ENCODE peak calls at places on chromosomes 11 and 22, in eight cellular contexts. B is mucosa of gallbladder, N is GM12865, D is body of pancreas, A is mesothelial cell of epicardium, T is GM04503, H is osteocyte, G is T-helper 2 cell. W is an unnamed sample.

GRCh38 chr11:72985645-72986044 is 156.5 kb downstream of the FCHSD2 start:
- DNase-seq in B (no peak), N (no peak), D (peak; percentile 55), A (no peak), T (no peak), H (no peak), G (no peak), W (no peak)

GRCh38 chr22:38699784-38700183 is 959 bp downstream of the JOSD1 start:
- DNase-seq in B (no peak), N (no peak), D (no peak), A (no peak), T (no peak), H (no peak), G (no peak), W (no peak)

GRCh38 chr11:86138958-86139357 is 70.1 kb upstream of the PICALM start:
- DNase-seq in B (no peak), N (peak; percentile 85), D (peak; percentile 35), A (no peak), T (no peak), H (no peak), G (no peak), W (peak; percentile 42)

GRCh38 chr11:3136542-3137455 is 28.3 kb downstream of the OSBPL5 start:
- DNase-seq in B (no peak), N (no peak), D (no peak), A (no peak), T (no peak), H (no peak), G (no peak), W (no peak)

GRCh38 chr22:36457688-36458450 is 23.6 kb downstream of the TXN2 start:
- DNase-seq in B (peak; percentile 36), N (no peak), D (peak; percentile 58), A (no peak), T (peak; percentile 33), H (no peak), G (no peak), W (no peak)

GRCh38 chr22:45235101-45235777 is 5.5 kb downstream of the KIAA0930 start:
- DNase-seq in B (no peak), N (peak; percentile 95), D (peak; percentile 51), A (no peak), T (no peak), H (no peak), G (no peak), W (peak; percentile 72)

GRCh38 chr11:11117730-11118129 is 235.3 kb downstream of the CSNK2A3 start:
- DNase-seq in B (no peak), N (no peak), D (no peak), A (no peak), T (no peak), H (no peak), G (no peak), W (no peak)

GRCh38 chr11:122207505-122207904 is 91.5 kb upstream of the BLID start:
- DNase-seq in B (peak; percentile 42), N (no peak), D (no peak), A (no peak), T (no peak), H (no peak), G (no peak), W (no peak)

GRCh38 chr11:84763931-84764330 is 863.2 kb downstream of the DLG2 start:
- DNase-seq in B (no peak), N (no peak), D (no peak), A (no peak), T (no peak), H (no peak), G (no peak), W (no peak)

GRCh38 chr11:46391578-46392420 is at the start of gene CHRM4:
- DNase-seq in B (no peak), N (no peak), D (peak; percentile 37), A (peak; percentile 61), T (no peak), H (no peak), G (no peak), W (no peak)

GRCh38 chr11:69533296-69534165 is 52.1 kb downstream of the LINC01488 start:
- DNase-seq in B (no peak), N (no peak), D (no peak), A (no peak), T (no peak), H (no peak), G (no peak), W (no peak)

GRCh38 chr11:111540114-111540920 is at the start of gene LAYN:
- DNase-seq in B (peak; percentile 49), N (no peak), D (peak; percentile 25), A (peak; percentile 55), T (no peak), H (peak; percentile 85), G (no peak), W (no peak)

GRCh38 chr11:34345991-34346480 is 11.8 kb downstream of the ABTB2 start:
- DNase-seq in B (no peak), N (no peak), D (no peak), A (no peak), T (no peak), H (no peak), G (no peak), W (no peak)

GRCh38 chr11:70074701-70075100 is 3.4 kb upstream of the ANO1 start:
- DNase-seq in B (no peak), N (no peak), D (no peak), A (no peak), T (no peak), H (no peak), G (no peak), W (no peak)

GRCh38 chr11:114317738-114318137 is 21.5 kb downstream of the NNMT start:
- DNase-seq in B (peak; percentile 44), N (no peak), D (no peak), A (no peak), T (no peak), H (no peak), G (no peak), W (no peak)

GRCh38 chr11:1731451-1732059 is 18.8 kb downstream of the IFITM10 start:
- DNase-seq in B (no peak), N (no peak), D (no peak), A (no peak), T (no peak), H (no peak), G (no peak), W (no peak)

GRCh38 chr22:48380016-48380665 is 1447.5 kb downstream of the BRD1 start:
- DNase-seq in B (no peak), N (no peak), D (no peak), A (no peak), T (no peak), H (peak; percentile 77), G (no peak), W (no peak)

GRCh38 chr11:18171377-18172000 is 1.1 kb upstream of the MRGPRX4 start:
- DNase-seq in B (no peak), N (peak; percentile 26), D (no peak), A (no peak), T (peak; percentile 2), H (no peak), G (no peak), W (no peak)

GRCh38 chr11:133945087-133945974 is 11.4 kb downstream of the IGSF9B start:
- DNase-seq in B (peak; percentile 23), N (no peak), D (no peak), A (no peak), T (no peak), H (no peak), G (peak; percentile 71), W (no peak)

GRCh38 chr22:18057568-18058209 is 20.1 kb upstream of the PEX26 start:
- DNase-seq in B (peak; percentile 88), N (peak; percentile 69), D (peak; percentile 93), A (no peak), T (peak; percentile 90), H (no peak), G (no peak), W (no peak)

GRCh38 chr11:119491753-119492455 is 68.9 kb upstream of the THY1 start:
- DNase-seq in B (no peak), N (no peak), D (no peak), A (no peak), T (no peak), H (no peak), G (no peak), W (no peak)

GRCh38 chr22:37273126-37273845 is 9.0 kb upstream of the CYTH4 start:
- DNase-seq in B (no peak), N (peak; percentile 45), D (no peak), A (no peak), T (no peak), H (no peak), G (no peak), W (no peak)

GRCh38 chr11:131916633-131917032 is 546.2 kb downstream of the NTM start:
- DNase-seq in B (no peak), N (no peak), D (no peak), A (no peak), T (no peak), H (no peak), G (no peak), W (no peak)

GRCh38 chr11:114284914-114285313 is 11.3 kb upstream of the NNMT start:
- DNase-seq in B (no peak), N (no peak), D (no peak), A (no peak), T (no peak), H (no peak), G (no peak), W (no peak)

GRCh38 chr11:61967177-61967923 is at the start of gene FTH1:
- DNase-seq in B (peak; percentile 95), N (peak; percentile 97), D (peak; percentile 95), A (peak; percentile 92), T (no peak), H (peak; percentile 97), G (peak; percentile 74), W (peak; percentile 75)